ENCODE peak calls at places on chromosome 6, in nine cellular contexts. C is gastrocnemius medialis, P is spleen, X is thyroid gland, W is ovary, M is suprapubic skin, U is H1, K is breast epithelium, T is transverse colon. N is an unnamed sample.

GRCh38 chr6:2819891-2820814 is 21.5 kb downstream of the SERPINB1 start:
- DNase-seq in C (no peak), P (no peak), X (no peak), W (no peak), M (no peak), U (no peak), K (no peak), T (no peak), N (no peak)

GRCh38 chr6:110217255-110217654 is 37.0 kb downstream of the CDC40 start:
- DNase-seq in C (no peak), P (no peak), X (no peak), W (no peak), M (no peak), U (no peak), K (no peak), T (no peak), N (no peak)

GRCh38 chr6:71181565-71181964 is 107.0 kb upstream of the OGFRL1 start:
- DNase-seq in C (no peak), P (no peak), X (no peak), W (no peak), M (no peak), U (peak; percentile 62), K (no peak), T (no peak), N (no peak)

GRCh38 chr6:137819740-137820139 is 47.3 kb upstream of the TNFAIP3 start:
- DNase-seq in C (no peak), P (no peak), X (no peak), W (no peak), M (no peak), U (no peak), K (no peak), T (no peak), N (no peak)

GRCh38 chr6:8080338-8081151 is 16.4 kb upstream of the BLOC1S5 start:
- DNase-seq in C (no peak), P (no peak), X (no peak), W (no peak), M (no peak), U (no peak), K (no peak), T (no peak), N (no peak)

GRCh38 chr6:2744206-2744771 is 6.4 kb downstream of the MYLK4 start:
- DNase-seq in C (peak; percentile 73), P (no peak), X (no peak), W (no peak), M (no peak), U (no peak), K (no peak), T (no peak), N (no peak)

GRCh38 chr6:13953061-13953705 is 28.4 kb downstream of the RNF182 start:
- DNase-seq in C (no peak), P (no peak), X (no peak), W (no peak), M (no peak), U (no peak), K (no peak), T (no peak), N (no peak)

GRCh38 chr6:38695227-38695900 is 7.6 kb downstream of the GLO1 start:
- DNase-seq in C (no peak), P (no peak), X (no peak), W (no peak), M (no peak), U (no peak), K (no peak), T (no peak), N (no peak)

GRCh38 chr6:12485226-12485764 is 195.1 kb downstream of the EDN1 start:
- DNase-seq in C (no peak), P (no peak), X (no peak), W (no peak), M (no peak), U (no peak), K (no peak), T (no peak), N (no peak)

GRCh38 chr6:74991573-74992332 is 214.1 kb downstream of the COL12A1 start:
- DNase-seq in C (no peak), P (no peak), X (no peak), W (no peak), M (no peak), U (no peak), K (no peak), T (no peak), N (no peak)

GRCh38 chr6:134446901-134447300 is 129.0 kb upstream of the SGK1 start:
- DNase-seq in C (no peak), P (no peak), X (no peak), W (no peak), M (no peak), U (no peak), K (no peak), T (no peak), N (no peak)

GRCh38 chr6:140561701-140562100 is 1187.3 kb upstream of the CITED2 start:
- DNase-seq in C (no peak), P (no peak), X (no peak), W (no peak), M (no peak), U (no peak), K (no peak), T (no peak), N (no peak)

GRCh38 chr6:30857537-30857936 is 26.8 kb upstream of the DDR1 start:
- DNase-seq in C (no peak), P (no peak), X (peak; percentile 34), W (no peak), M (no peak), U (no peak), K (no peak), T (no peak), N (no peak)

GRCh38 chr6:119267506-119267905 is 82.1 kb downstream of the MAN1A1 start:
- DNase-seq in C (no peak), P (no peak), X (no peak), W (no peak), M (no peak), U (no peak), K (no peak), T (no peak), N (no peak)

GRCh38 chr6:117601811-117602150 is 530 bp downstream of the GOPC start:
- DNase-seq in C (no peak), P (no peak), X (no peak), W (no peak), M (no peak), U (no peak), K (no peak), T (peak; percentile 23), N (no peak)

GRCh38 chr6:28861339-28861738 is 62.4 kb downstream of the TRIM27 start:
- DNase-seq in C (no peak), P (no peak), X (no peak), W (no peak), M (no peak), U (no peak), K (no peak), T (no peak), N (no peak)

GRCh38 chr6:28863607-28864320 is 60.0 kb downstream of the TRIM27 start:
- DNase-seq in C (peak; percentile 16), P (peak; percentile 86), X (peak; percentile 76), W (peak; percentile 41), M (no peak), U (no peak), K (peak; percentile 68), T (peak; percentile 79), N (peak; percentile 68)

GRCh38 chr6:28862077-28862476 is 61.7 kb downstream of the TRIM27 start:
- DNase-seq in C (no peak), P (no peak), X (no peak), W (no peak), M (no peak), U (no peak), K (no peak), T (no peak), N (no peak)

GRCh38 chr6:28856617-28857000 is 67.2 kb downstream of the TRIM27 start:
- DNase-seq in C (no peak), P (no peak), X (no peak), W (no peak), M (no peak), U (no peak), K (no peak), T (no peak), N (no peak)

GRCh38 chr6:28858963-28859362 is 64.8 kb downstream of the TRIM27 start:
- DNase-seq in C (no peak), P (no peak), X (no peak), W (no peak), M (no peak), U (no peak), K (no peak), T (no peak), N (no peak)
- H3K9me3 ChIP-seq in C (no peaks in the 10 kb centered on the region), P (peaks cover 14% of the 10 kb centered on the region), X (no peaks in the 10 kb centered on the region), W (peaks cover 3% of the 10 kb centered on the region), M (no peaks in the 10 kb centered on the region), U (no peaks in the 10 kb centered on the region), K (no peaks in the 10 kb centered on the region), T (no peaks in the 10 kb centered on the region), N (no peaks in the 10 kb centered on the region)

DNA sequence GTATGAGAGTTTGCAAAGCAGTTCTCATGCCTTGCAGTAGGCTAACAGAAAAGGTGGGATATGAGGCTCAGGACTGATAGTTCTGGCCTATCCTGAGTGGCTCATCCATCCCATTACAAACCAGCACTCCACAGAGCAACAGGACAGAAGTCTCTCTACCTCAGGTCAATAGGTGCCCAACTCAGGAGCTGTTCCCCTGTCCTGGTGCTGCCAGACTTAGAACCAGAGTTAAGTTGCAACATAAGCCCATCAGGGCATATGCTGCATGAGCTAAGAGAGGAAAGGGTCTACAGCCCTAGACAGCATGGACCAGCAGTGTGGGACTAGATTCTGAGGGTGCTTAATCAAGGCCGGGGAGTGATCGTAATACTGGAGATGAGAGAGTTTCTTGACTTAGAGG is 104.8 kb upstream of the ECI2 start:
- DNase-seq in C (no peak), P (no peak), X (no peak), W (no peak), M (no peak), U (no peak), K (no peak), T (no peak), N (no peak)
- TF ChIP-seq POLR2A in C (no peak), P (no peak), X (no peak), W (no peak), M (no peak), U (no peak), K (no peak), T (no peak), N (no peak)

GRCh38 chr6:23262864-23263263 is 693.5 kb downstream of the HDGFL1 start:
- DNase-seq in C (no peak), P (no peak), X (no peak), W (no peak), M (no peak), U (no peak), K (no peak), T (no peak), N (no peak)
- H3K9me3 ChIP-seq in C (no peaks in the 10 kb centered on the region), P (peaks cover 15% of the 10 kb centered on the region), X (no peaks in the 10 kb centered on the region), W (peaks cover 4% of the 10 kb centered on the region), M (no peaks in the 10 kb centered on the region), U (peaks cover 13% of the 10 kb centered on the region), K (peaks cover 5% of the 10 kb centered on the region), T (no peaks in the 10 kb centered on the region), N (no peaks in the 10 kb centered on the region)

DNA sequence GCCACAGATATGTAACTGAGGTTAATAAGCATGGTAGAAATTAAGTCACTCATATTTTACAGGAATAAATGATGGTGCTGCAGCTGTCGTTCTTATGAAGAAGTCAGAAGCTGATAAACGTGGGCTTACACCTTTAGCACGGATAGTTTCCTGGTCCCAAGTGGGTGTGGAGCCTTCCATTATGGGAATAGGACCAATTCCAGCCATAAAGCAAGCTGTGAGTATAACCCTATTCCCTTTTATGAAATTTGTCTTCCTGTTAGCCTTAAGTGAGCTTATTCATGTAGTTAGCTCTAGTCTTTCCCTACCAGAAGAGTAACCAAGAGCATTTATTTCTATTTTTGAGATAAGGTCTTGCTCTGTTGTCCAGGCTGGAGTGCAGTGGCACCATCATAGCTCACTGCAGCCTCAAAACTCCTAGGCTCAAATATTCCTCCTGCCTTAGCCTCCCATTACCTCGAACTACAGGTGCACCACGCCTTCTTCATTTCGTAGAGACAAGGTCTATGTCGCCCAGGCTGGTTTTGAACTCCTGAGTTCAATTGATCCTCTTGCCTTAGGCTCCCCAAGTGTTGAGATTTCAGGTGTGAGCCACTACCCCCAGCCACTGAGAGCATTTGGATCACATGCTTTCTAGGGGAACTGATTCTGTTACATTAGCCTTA is 12.0 kb downstream of the TCP1 start:
- DNase-seq in C (no peak), P (no peak), X (no peak), W (no peak), M (no peak), U (no peak), K (no peak), T (peak; percentile 56), N (no peak)
- TF ChIP-seq POLR2A in C (no peak), P (no peak), X (no peak), W (no peak), M (no peak), U (no peak), K (no peak), T (peak; percentile 13), N (no peak)